ENCODE peak calls at places on chromosomes 7 and 10, in six cellular contexts. X is fibroblast of the aortic adventitia; L is Panc1; B is endothelial cell of umbilical vein; Q is CD4-positive, alpha-beta T cell; M is Caco-2. J is an unnamed sample.

GRCh38 chr10:6716521-6716920 is 136.4 kb upstream of the PRKCQ start:
- DNase-seq in X (peak; percentile 56), L (no peak), B (no peak), Q (no peak), M (no peak), J (no peak)

GRCh38 chr10:14553434-14553833 is 221.3 kb downstream of the FAM107B start:
- DNase-seq in X (peak; percentile 61), L (no peak), B (no peak), Q (no peak), M (no peak), J (no peak)

GRCh38 chr7:67614843-67615242 is 618.2 kb downstream of the TYW1 start:
- DNase-seq in X (no peak), L (no peak), B (no peak), Q (no peak), M (no peak), J (no peak)

GRCh38 chr7:90472805-90473540 is 3.5 kb downstream of the PTTG1IP2 start:
- DNase-seq in X (no peak), L (no peak), B (no peak), Q (no peak), M (no peak), J (no peak)

GRCh38 chr10:121042342-121042741 is 191.2 kb downstream of the WDR11 start:
- DNase-seq in X (no peak), L (no peak), B (no peak), Q (no peak), M (no peak), J (no peak)

GRCh38 chr7:128450409-128450808 is 5.3 kb upstream of the HILPDA start:
- DNase-seq in X (peak; percentile 18), L (no peak), B (no peak), Q (no peak), M (no peak), J (no peak)

GRCh38 chr10:90822508-90822907 is 35.3 kb downstream of the HTR7 start:
- DNase-seq in X (no peak), L (no peak), B (no peak), Q (no peak), M (no peak), J (no peak)

GRCh38 chr7:108358553-108358952 is 97.7 kb downstream of the NRCAM start:
- DNase-seq in X (peak; percentile 92), L (peak; percentile 27), B (no peak), Q (no peak), M (peak; percentile 95), J (peak; percentile 19)

GRCh38 chr10:101106351-101106750 is 24.7 kb upstream of the TLX1 start:
- DNase-seq in X (no peak), L (no peak), B (no peak), Q (no peak), M (no peak), J (no peak)

GRCh38 chr10:122373713-122374112 is 795 bp upstream of the PLEKHA1 start:
- DNase-seq in X (peak; percentile 32), L (no peak), B (no peak), Q (no peak), M (peak; percentile 58), J (no peak)

GRCh38 chr7:22782616-22783232 is 39.9 kb downstream of the TOMM7 start:
- DNase-seq in X (peak; percentile 47), L (peak; percentile 53), B (peak; percentile 65), Q (peak; percentile 53), M (peak; percentile 64), J (peak; percentile 86)

GRCh38 chr7:108805808-108806397 is 236.2 kb downstream of the DNAJB9 start:
- DNase-seq in X (peak; percentile 62), L (no peak), B (peak; percentile 14), Q (no peak), M (no peak), J (peak; percentile 3)

GRCh38 chr7:102044984-102045673 is 227.7 kb downstream of the CUX1 start:
- DNase-seq in X (peak; percentile 95), L (no peak), B (no peak), Q (no peak), M (no peak), J (no peak)

GRCh38 chr7:100546868-100547800 is 8.1 kb downstream of the AGFG2 start:
- DNase-seq in X (no peak), L (no peak), B (peak; percentile 50), Q (no peak), M (no peak), J (no peak)

GRCh38 chr10:103829838-103830465 is 25.4 kb downstream of the SH3PXD2A start:
- DNase-seq in X (peak; percentile 82), L (no peak), B (peak; percentile 80), Q (no peak), M (peak; percentile 56), J (no peak)

GRCh38 chr10:94403034-94403822 is 887 bp downstream of the TBC1D12 start:
- DNase-seq in X (peak; percentile 62), L (no peak), B (peak; percentile 81), Q (no peak), M (peak; percentile 76), J (peak; percentile 56)

GRCh38 chr7:70494977-70495376 is 637.0 kb upstream of the GALNT17 start:
- DNase-seq in X (no peak), L (no peak), B (no peak), Q (no peak), M (no peak), J (no peak)

GRCh38 chr10:133026171-133026570 is 61.6 kb upstream of the ADGRA1 start:
- DNase-seq in X (no peak), L (no peak), B (no peak), Q (no peak), M (no peak), J (no peak)

GRCh38 chr10:97922378-97922758 is 72.7 kb downstream of the GOLGA7B start:
- DNase-seq in X (no peak), L (no peak), B (no peak), Q (no peak), M (no peak), J (no peak)

GRCh38 chr7:95686109-95686508 is 86.2 kb upstream of the DYNC1I1 start:
- DNase-seq in X (peak; percentile 67), L (peak; percentile 54), B (peak; percentile 64), Q (no peak), M (peak; percentile 42), J (peak; percentile 45)

GRCh38 chr7:40584667-40585433 is 450.0 kb downstream of the SUGCT start:
- DNase-seq in X (no peak), L (no peak), B (peak; percentile 10), Q (no peak), M (no peak), J (no peak)

GRCh38 chr10:62577666-62578291 is 203.6 kb downstream of the ZNF365 start:
- DNase-seq in X (peak; percentile 72), L (no peak), B (no peak), Q (no peak), M (no peak), J (no peak)

GRCh38 chr10:33666686-33667480 is 332.4 kb upstream of the NRP1 start:
- DNase-seq in X (peak; percentile 16), L (no peak), B (no peak), Q (no peak), M (no peak), J (no peak)

GRCh38 chr7:141664450-141664849 is 37.5 kb downstream of the DENND11 start:
- DNase-seq in X (no peak), L (no peak), B (no peak), Q (no peak), M (no peak), J (no peak)

GRCh38 chr7:76282344-76283253 is 19.9 kb upstream of the HSPB1 start:
- DNase-seq in X (no peak), L (no peak), B (no peak), Q (no peak), M (no peak), J (no peak)

GRCh38 chr10:77411805-77412204 is 225.8 kb downstream of the KCNMA1 start:
- DNase-seq in X (no peak), L (no peak), B (no peak), Q (no peak), M (no peak), J (no peak)

GRCh38 chr10:133326745-133327650 is 9.7 kb downstream of the CALY start:
- DNase-seq in X (peak; percentile 26), L (no peak), B (no peak), Q (no peak), M (no peak), J (no peak)

GRCh38 chr7:30687604-30688003 is 5.3 kb upstream of the CRHR2 start:
- DNase-seq in X (no peak), L (no peak), B (no peak), Q (no peak), M (no peak), J (no peak)

GRCh38 chr10:74213571-74214162 is 62.6 kb downstream of the ADK start:
- DNase-seq in X (peak; percentile 74), L (no peak), B (peak; percentile 67), Q (peak; percentile 54), M (peak; percentile 45), J (peak; percentile 54)

DNA sequence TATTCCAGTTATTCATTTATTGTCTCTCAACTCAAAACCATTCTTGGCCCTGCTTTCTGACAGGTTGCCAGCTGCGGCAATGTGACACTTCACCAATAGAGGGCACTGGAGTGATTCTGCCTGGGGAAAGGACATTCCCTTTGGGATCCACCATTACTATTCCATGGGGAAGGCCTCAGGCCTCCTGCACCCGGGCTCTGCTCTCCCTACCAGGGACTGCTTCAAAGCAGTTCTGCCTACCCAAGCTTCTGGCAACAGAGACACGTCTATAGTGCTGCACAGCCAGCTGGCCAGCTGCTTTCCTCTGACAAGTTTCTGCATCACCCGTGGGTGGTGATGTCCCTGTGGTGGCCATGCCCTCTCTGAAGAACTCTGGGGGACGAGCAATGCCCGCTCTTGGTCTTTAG is 163.9 kb downstream of the ELMO1 start:
- DNase-seq in X (no peak), L (peak; percentile 35), B (peak; percentile 80), Q (peak; percentile 37), M (peak; percentile 52), J (peak; percentile 63)
- TF ChIP-seq CTCF in X (peak; percentile 22), L (peak; percentile 92), B (peak; percentile 90), Q (peak; percentile 88), M (peak; percentile 69), J (peak; percentile 53)

GRCh38 chr10:20175738-20176137 is 359.5 kb downstream of the PLXDC2 start:
- DNase-seq in X (no peak), L (no peak), B (no peak), Q (no peak), M (no peak), J (no peak)
- TF ChIP-seq CTCF in X (no peak), L (no peak), B (no peak), Q (no peak), M (no peak), J (no peak)

GRCh38 chr7:32357535-32358277 is 132.5 kb downstream of the LSM5 start:
- DNase-seq in X (no peak), L (no peak), B (no peak), Q (no peak), M (no peak), J (no peak)
- TF ChIP-seq CTCF in X (no peak), L (peak; percentile 30), B (no peak), Q (no peak), M (no peak), J (peak; percentile 36)

DNA sequence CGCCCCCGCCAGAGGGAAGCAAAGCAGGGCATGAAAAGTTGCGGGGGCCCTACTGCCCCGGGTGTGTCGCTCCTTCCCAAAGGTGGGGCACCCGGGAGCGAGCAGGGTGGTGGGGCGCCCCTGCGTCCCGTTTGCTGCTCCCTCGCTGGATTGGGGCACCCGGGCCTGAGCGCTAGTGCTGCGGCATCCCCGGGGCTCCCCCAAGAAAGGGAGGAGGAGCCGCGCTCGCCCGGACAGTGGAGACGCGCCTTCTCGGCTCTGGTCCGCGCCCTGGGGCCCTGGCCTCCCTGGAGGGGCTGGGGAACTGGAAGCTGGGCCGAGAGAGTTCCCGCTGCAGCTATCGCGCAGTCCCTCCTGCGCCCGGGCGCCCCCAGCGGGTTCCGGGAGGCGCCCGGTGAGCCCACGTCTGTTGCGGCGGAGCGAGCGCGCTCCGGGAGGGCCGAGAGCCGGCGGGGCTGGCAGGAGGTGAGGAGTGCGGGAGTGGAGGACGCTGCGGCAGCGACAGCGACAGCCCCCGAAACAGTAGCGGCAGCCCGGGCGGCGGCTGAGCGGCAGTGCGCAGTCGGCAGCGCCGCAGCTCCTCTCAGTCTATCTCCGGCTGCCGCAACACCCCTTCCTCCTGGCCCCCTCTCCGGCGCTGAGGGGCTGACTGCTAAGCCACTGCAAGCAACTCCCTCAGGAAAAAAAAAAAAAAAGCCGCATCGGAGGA is 505 bp upstream of the BMPER start:
- DNase-seq in X (peak; percentile 62), L (no peak), B (peak; percentile 47), Q (no peak), M (no peak), J (peak; percentile 66)
- TF ChIP-seq CTCF in X (peak; percentile 35), L (peak; percentile 39), B (peak; percentile 9), Q (no peak), M (no peak), J (no peak)